ENCODE peak calls at places on chromosomes 5 and 9, in eight cellular contexts. F is CD8-positive, alpha-beta T cell; L is PC-9; O is adrenal gland; H is left lung; C is endodermal cell; N is psoas muscle; Z is right atrium auricular region. B is an unnamed sample. For H3K9me3, the result is how much of the 10 kb centered on the place peaks cover.

GRCh38 chr5:125719681-125720676 is 703.2 kb upstream of the GRAMD2B start:
- DNase-seq in Z (no peak), C (no peak), F (no peak), O (no peak), H (no peak), L (peak), N (no peak), B (no peak)

GRCh38 chr9:90539266-90539665 is 103.4 kb downstream of the DIRAS2 start:
- DNase-seq in L (no peak), F (no peak), O (no peak), N (no peak), Z (no peak), C (no peak), H (no peak), B (no peak)

GRCh38 chr9:22528485-22528884 is 81.9 kb downstream of the DMRTA1 start:
- DNase-seq in O (no peak), N (no peak), Z (no peak), H (no peak), C (no peak), F (no peak), L (no peak), B (no peak)

GRCh38 chr9:19028835-19029451 is 4.1 kb downstream of the SAXO1 start:
- DNase-seq in N (no peak), O (peak), H (no peak), L (peak), Z (no peak), C (peak), F (no peak), B (no peak)

GRCh38 chr9:112174965-112175795 is at the start of gene SUSD1:
- DNase-seq in N (peak), C (peak), H (peak), Z (peak), O (peak), F (peak), L (no peak), B (peak)

GRCh38 chr5:107555425-107556090 is 115.2 kb downstream of the EFNA5 start:
- DNase-seq in C (no peak), H (no peak), N (no peak), Z (no peak), F (no peak), L (peak), O (no peak), B (no peak)

GRCh38 chr9:90002299-90003045 is 397.7 kb downstream of the GADD45G start:
- DNase-seq in Z (no peak), H (no peak), O (no peak), L (no peak), N (no peak), F (no peak), C (no peak), B (no peak)

GRCh38 chr9:109733690-109734089 is 46.3 kb upstream of the PALM2AKAP2 start:
- DNase-seq in F (no peak), N (no peak), Z (no peak), L (peak), C (no peak), H (no peak), O (no peak), B (no peak)

GRCh38 chr9:115088856-115089255 is 29.1 kb downstream of the TNC start:
- DNase-seq in N (no peak), L (no peak), C (no peak), Z (no peak), O (no peak), H (no peak), F (no peak), B (no peak)

GRCh38 chr5:127092690-127093089 is 19.4 kb upstream of the C5orf63 start:
- DNase-seq in N (no peak), Z (no peak), L (no peak), O (no peak), H (no peak), F (no peak), C (peak), B (no peak)

GRCh38 chr5:165029471-165029870 is 1524.1 kb downstream of the MAT2B start:
- DNase-seq in O (peak), H (no peak), N (no peak), F (no peak), C (peak), L (no peak), Z (no peak), B (no peak)

GRCh38 chr5:179165421-179166170 is 105.4 kb downstream of the ZNF354C start:
- DNase-seq in H (peak), L (no peak), C (peak), F (no peak), O (no peak), Z (no peak), N (no peak), B (no peak)

GRCh38 chr5:167950126-167950721 is 341.2 kb upstream of the WWC1 start:
- DNase-seq in O (no peak), F (no peak), H (no peak), N (no peak), L (no peak), Z (no peak), C (no peak), B (no peak)

GRCh38 chr5:158514353-158514960 is 585.3 kb downstream of the EBF1 start:
- DNase-seq in L (no peak), F (no peak), O (no peak), C (no peak), H (no peak), Z (no peak), N (no peak), B (no peak)

GRCh38 chr5:74464512-74465209 is 175.9 kb downstream of the ENC1 start:
- DNase-seq in L (no peak), C (no peak), F (no peak), N (no peak), Z (no peak), H (no peak), O (no peak), B (no peak)

GRCh38 chr5:145829708-145830361 is 5.3 kb downstream of the PRELID2 start:
- DNase-seq in Z (no peak), O (no peak), H (no peak), F (no peak), N (no peak), L (no peak), C (no peak), B (no peak)

GRCh38 chr9:88804289-88804596 is 187.0 kb upstream of the S1PR3 start:
- DNase-seq in Z (no peak), N (no peak), F (no peak), L (peak), O (no peak), C (no peak), H (no peak), B (no peak)

GRCh38 chr9:116812231-116813028 is 125.3 kb downstream of the TRIM32 start:
- DNase-seq in O (no peak), N (no peak), F (no peak), C (no peak), L (no peak), H (no peak), Z (no peak), B (no peak)

GRCh38 chr5:96051401-96051830 is 89.8 kb upstream of the ELL2 start:
- DNase-seq in H (no peak), F (no peak), Z (no peak), O (no peak), L (no peak), N (no peak), C (no peak), B (no peak)
- H3K27ac ChIP-seq in H (no peak), F (no peak), Z (no peak), O (no peak), L (no peak), N (no peak), C (no peak), B (no peak)

DNA sequence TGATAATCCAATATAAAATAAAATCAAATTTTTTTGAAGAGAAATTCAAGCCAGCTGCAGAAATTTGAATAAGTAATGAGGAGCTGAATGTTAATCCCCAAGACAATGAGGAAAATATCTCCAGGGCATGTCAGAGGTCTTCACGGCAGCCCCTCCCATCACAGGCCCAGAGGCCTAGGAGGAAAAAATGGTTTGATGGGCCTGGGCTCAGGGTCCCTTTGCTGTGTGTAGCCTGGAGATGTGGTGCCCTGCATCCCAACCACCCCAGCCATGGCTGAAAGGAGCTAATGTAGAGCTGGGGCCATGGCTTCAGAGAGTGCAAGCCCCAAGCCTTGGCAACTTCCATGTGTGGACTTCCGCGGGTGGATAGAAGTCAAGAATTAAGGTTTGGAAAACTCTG is 618.3 kb downstream of the TAF11L14 start:
- DNase-seq in Z (no peak), F (no peak), N (no peak), O (no peak), H (no peak), L (no peak), C (no peak), B (no peak)
- H3K9me3 ChIP-seq in Z (under half), F (under half), N (under half), O (under half), H (under half), L (under half), C (under half), B (under half)

DNA sequence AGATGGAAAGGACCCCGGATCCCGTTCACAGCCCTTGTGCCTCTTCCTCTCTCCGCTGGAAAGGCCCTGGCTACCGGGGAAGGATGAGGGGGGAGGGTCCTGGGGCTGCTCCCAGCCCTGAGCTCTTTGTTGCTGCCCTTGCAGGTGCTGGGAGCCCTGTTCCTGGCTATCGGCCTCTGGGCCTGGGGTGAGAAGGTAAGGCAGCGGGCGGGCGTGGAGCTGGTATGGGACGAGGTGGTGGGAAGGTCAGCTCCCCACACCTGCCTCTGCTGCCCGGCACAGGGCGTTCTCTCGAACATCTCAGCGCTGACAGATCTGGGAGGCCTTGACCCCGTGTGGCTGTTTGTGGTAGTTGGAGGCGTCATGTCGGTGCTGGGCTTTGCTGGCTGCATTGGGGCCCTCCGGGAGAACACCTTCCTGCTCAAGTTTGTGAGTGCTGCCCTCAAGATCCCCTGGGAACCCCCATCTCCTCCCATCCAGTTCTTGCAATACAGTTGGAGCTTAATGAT is 4.2 kb downstream of the TSPAN17 start:
- DNase-seq in F (no peak), Z (no peak), N (no peak), C (no peak), O (no peak), L (no peak), H (no peak), B (no peak)
- TF ChIP-seq CTCF in F (no peak), Z (no peak), N (no peak), C (peak), O (no peak), L (no peak), H (no peak), B (no peak)

GRCh38 chr5:113057437-113058052 is 80.9 kb downstream of the DCP2 start:
- DNase-seq in H (no peak), L (no peak), F (peak), N (no peak), O (no peak), C (peak), Z (no peak), B (no peak)

GRCh38 chr5:113058269-113058668 is 81.7 kb downstream of the DCP2 start:
- DNase-seq in C (peak), F (no peak), Z (no peak), N (no peak), O (no peak), L (no peak), H (no peak), B (no peak)

GRCh38 chr5:113060410-113061025 is 83.9 kb downstream of the DCP2 start:
- DNase-seq in L (no peak), F (no peak), Z (no peak), H (no peak), C (no peak), N (no peak), O (no peak), B (no peak)

GRCh38 chr5:113058706-113059226 is 82.2 kb downstream of the DCP2 start:
- DNase-seq in N (no peak), C (no peak), H (no peak), O (no peak), F (no peak), Z (no peak), L (no peak), B (no peak)

DNA sequence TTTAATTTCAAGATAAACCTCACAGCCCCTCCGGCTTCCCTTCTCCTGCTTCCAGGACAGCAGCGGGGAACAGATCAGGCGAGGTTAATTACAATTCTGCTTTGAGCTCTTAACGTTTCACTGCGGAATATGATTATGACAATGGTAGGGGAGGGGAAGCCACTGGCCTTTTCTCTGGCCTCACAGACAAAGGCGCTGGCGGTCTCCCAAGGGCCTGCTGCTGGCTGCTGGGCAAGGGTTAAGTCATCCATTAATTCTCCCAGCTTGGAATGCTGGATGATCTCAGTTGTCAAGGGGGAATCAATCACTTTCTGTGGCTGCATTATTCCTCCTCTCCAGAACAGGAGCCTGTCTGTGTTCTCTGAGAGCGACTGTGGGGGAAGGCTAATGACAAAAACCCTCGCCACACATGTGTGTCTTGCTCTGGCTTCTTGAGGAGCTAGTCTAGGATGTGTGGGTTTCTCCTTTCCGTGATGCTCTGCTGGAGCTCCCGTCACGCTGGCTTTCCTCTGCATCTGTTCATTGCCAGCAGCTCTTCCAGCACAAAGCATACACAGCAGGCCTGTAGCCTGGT is 82.7 kb downstream of the DCP2 start:
- DNase-seq in L (no peak), O (peak), C (no peak), N (no peak), H (no peak), Z (no peak), F (no peak), B (peak)
- H3K27ac ChIP-seq in L (no peak), O (peak), C (peak), N (no peak), H (no peak), Z (no peak), F (no peak), B (no peak)

DNA sequence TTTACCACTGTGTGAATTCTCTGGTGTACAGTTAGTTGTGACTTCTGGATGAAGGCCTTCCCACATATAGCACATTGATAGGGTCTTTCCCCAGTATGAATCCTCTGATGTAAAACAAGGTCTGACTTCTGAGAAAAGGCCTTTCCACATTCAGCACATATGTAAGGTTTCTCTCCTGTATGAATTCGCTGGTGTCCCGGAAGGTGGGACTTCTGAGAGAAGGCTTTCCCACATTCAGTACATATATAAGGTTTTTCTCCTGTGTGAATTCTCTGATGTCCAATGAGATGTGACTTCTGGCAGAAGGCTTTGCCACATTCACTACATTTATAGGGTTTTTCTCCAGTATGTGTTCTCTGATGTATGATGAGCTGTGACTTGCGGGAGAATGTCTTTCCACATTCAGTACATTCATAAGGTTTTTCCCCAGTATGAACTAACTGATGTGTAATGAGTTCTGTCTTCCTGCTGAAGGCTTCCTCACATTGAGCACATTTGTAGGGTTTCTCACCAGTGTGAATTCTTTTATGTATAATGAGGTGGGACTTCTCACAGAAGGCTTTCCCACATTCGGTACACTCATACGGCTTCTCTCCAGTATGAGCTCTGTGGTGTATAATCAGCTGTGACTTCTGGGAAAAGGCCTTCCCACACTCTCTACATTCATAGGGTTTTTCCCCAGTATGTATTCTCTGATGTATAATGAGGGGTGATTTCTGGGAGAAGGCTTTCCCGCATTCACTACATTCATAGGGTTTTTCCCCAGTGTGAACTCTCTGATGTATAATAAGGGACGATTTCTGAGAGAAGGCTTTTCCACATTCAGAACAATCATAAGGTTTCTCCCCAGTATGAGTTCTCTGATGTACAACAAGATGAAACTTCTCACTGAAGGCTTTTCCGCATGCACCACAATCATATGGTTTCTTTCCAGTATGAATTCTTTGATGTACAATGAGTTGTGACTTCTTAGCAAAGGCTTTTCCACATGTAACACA is 9.1 kb downstream of the ZNF300 start:
- DNase-seq in Z (no peak), H (no peak), C (no peak), N (no peak), L (no peak), O (no peak), F (no peak), B (no peak)
- H3K9me3 ChIP-seq in Z (under half), H (under half), C (half or more), N (half or more), L (half or more), O (half or more), F (half or more), B (half or more)

GRCh38 chr9:127384901-127385300 is 12.1 kb upstream of the SLC2A8 start:
- DNase-seq in F (no peak), L (no peak), N (no peak), Z (no peak), O (peak), H (no peak), C (peak), B (no peak)
- TF ChIP-seq CTCF in F (no peak), L (no peak), N (no peak), Z (no peak), O (no peak), H (no peak), C (peak), B (no peak)

DNA sequence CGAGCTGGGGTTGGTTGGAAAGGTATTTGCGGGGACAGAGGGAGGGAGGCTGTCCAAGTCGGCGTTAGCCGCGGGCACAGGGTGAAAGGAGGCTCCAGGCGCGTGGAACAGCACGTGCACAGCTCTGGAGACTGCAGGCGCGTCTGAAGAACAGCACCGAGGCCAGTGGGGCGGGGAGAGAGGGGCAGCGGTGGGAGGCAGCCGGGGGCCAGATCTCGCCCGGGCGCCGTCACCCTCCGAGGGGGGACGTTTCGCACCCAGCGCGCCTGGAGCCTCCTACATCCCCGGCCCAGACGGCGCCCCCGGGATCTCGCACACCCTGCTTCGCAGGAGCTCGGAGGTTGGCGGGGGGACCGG is 79.6 kb downstream of the NTNG2 start:
- DNase-seq in C (no peak), O (no peak), L (no peak), Z (no peak), F (no peak), N (no peak), H (peak), B (no peak)
- H3K27ac ChIP-seq in C (no peak), O (peak), L (no peak), Z (peak), F (peak), N (no peak), H (no peak), B (peak)

GRCh38 chr5:13215806-13216205 is 728.7 kb downstream of the DNAH5 start:
- DNase-seq in F (no peak), H (no peak), C (no peak), O (no peak), L (no peak), Z (no peak), N (no peak), B (no peak)

GRCh38 chr5:13215370-13215769 is 729.1 kb downstream of the DNAH5 start:
- DNase-seq in C (no peak), Z (no peak), N (no peak), O (no peak), F (no peak), H (no peak), L (no peak), B (no peak)

GRCh38 chr5:13212843-13213242 is 731.6 kb downstream of the DNAH5 start:
- DNase-seq in N (no peak), Z (no peak), L (no peak), O (no peak), C (no peak), H (no peak), F (no peak), B (no peak)

GRCh38 chr5:13214182-13214581 is 730.3 kb downstream of the DNAH5 start:
- DNase-seq in L (no peak), Z (no peak), O (no peak), N (no peak), F (no peak), C (peak), H (no peak), B (no peak)

DNA sequence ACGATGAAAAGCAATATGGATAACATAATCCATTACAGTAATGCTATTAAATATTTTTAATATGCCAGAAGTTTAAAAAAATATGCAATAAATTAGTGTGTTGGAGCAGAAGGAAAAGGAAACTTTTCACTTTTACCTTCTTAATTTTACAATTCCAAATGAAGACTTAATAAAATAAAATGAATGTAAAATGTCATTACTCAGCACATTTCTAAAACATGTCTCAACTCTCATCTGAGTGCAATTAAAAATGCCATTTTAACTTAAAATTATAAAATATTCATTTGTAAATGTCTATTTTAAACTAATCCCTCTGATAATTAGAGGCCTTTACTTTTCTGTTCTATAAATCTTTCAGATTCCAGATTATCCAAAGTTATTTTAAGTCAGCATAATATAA is 733.4 kb downstream of the DNAH5 start:
- DNase-seq in H (no peak), Z (no peak), L (no peak), N (no peak), F (no peak), O (no peak), C (no peak), B (no peak)
- H3K9me3 ChIP-seq in H (under half), Z (under half), L (under half), N (under half), F (under half), O (under half), C (under half), B (under half)

GRCh38 chr5:20231040-20231439 is 243.0 kb upstream of the CDH18 start:
- DNase-seq in O (no peak), C (no peak), Z (no peak), L (no peak), F (no peak), H (no peak), N (no peak), B (no peak)
- TF ChIP-seq CTCF in O (no peak), C (peak), Z (no peak), L (peak), F (no peak), H (no peak), N (no peak), B (no peak)